ENCODE peak calls at places on chromosome 20, in ten cellular contexts. H is AG08396, U is GM04504, Z is ascending aorta, D is HEK293T, R is nephron progenitor cell, V is astrocyte, T is mesothelial cell of epicardium, P is HT-29, J is T-helper 2 cell. K is an unnamed sample.

GRCh38 chr20:47392721-47393073 is 36.2 kb upstream of the ZMYND8 start:
- DNase-seq in H (no peak), U (no peak), Z (no peak), D (no peak), R (no peak), V (no peak), T (no peak), P (no peak), J (no peak), K (no peak)

GRCh38 chr20:31652917-31653385 is 15.2 kb downstream of the COX4I2 start:
- DNase-seq in H (peak; percentile 48), U (peak; percentile 50), Z (no peak), D (no peak), R (no peak), V (peak; percentile 22), T (no peak), P (no peak), J (no peak), K (no peak)

GRCh38 chr20:63741676-63742380 is 2.3 kb downstream of the SLC2A4RG start:
- DNase-seq in H (peak; percentile 14), U (no peak), Z (peak; percentile 65), D (no peak), R (no peak), V (no peak), T (no peak), P (no peak), J (no peak), K (no peak)

GRCh38 chr20:20549699-20550098 is 162.7 kb downstream of the RALGAPA2 start:
- DNase-seq in H (peak; percentile 75), U (no peak), Z (no peak), D (no peak), R (no peak), V (peak; percentile 64), T (no peak), P (peak; percentile 83), J (no peak), K (no peak)

GRCh38 chr20:61448396-61448795 is 196.3 kb downstream of the CDH4 start:
- DNase-seq in H (no peak), U (no peak), Z (no peak), D (no peak), R (no peak), V (no peak), T (no peak), P (no peak), J (no peak), K (no peak)

GRCh38 chr20:10217517-10218410 is 866 bp upstream of the SNAP25 start:
- DNase-seq in H (peak; percentile 86), U (no peak), Z (peak; percentile 90), D (peak; percentile 22), R (peak; percentile 70), V (peak; percentile 98), T (peak; percentile 49), P (no peak), J (peak; percentile 48), K (no peak)

GRCh38 chr20:51237278-51237677 is 214.4 kb upstream of the KCNG1 start:
- DNase-seq in H (no peak), U (no peak), Z (no peak), D (no peak), R (no peak), V (no peak), T (no peak), P (no peak), J (no peak), K (no peak)

GRCh38 chr20:24046905-24047304 is 58.3 kb upstream of the GGTLC1 start:
- DNase-seq in H (no peak), U (no peak), Z (no peak), D (no peak), R (no peak), V (no peak), T (no peak), P (no peak), J (no peak), K (no peak)

GRCh38 chr20:528923-529594 is 14.5 kb downstream of the CSNK2A1 start:
- DNase-seq in H (peak; percentile 45), U (peak; percentile 35), Z (no peak), D (no peak), R (no peak), V (peak; percentile 80), T (no peak), P (no peak), J (no peak), K (no peak)

GRCh38 chr20:38043512-38044300 is 10.2 kb downstream of the RPRD1B start:
- DNase-seq in H (peak; percentile 39), U (peak; percentile 35), Z (no peak), D (no peak), R (no peak), V (peak; percentile 87), T (no peak), P (no peak), J (no peak), K (no peak)

GRCh38 chr20:60935971-60936370 is 316.1 kb upstream of the CDH4 start:
- DNase-seq in H (no peak), U (no peak), Z (no peak), D (no peak), R (no peak), V (no peak), T (no peak), P (peak; percentile 20), J (no peak), K (no peak)

GRCh38 chr20:57526067-57526884 is 1.3 kb upstream of the CTCFL start:
- DNase-seq in H (no peak), U (no peak), Z (no peak), D (peak; percentile 33), R (peak; percentile 44), V (no peak), T (no peak), P (peak; percentile 14), J (no peak), K (no peak)

GRCh38 chr20:15162061-15162740 is 824.8 kb upstream of the FLRT3 start:
- DNase-seq in H (no peak), U (no peak), Z (no peak), D (no peak), R (no peak), V (no peak), T (no peak), P (no peak), J (peak; percentile 8), K (no peak)

GRCh38 chr20:9040874-9041524 is 27.9 kb upstream of the PLCB4 start:
- DNase-seq in H (peak; percentile 17), U (no peak), Z (no peak), D (no peak), R (no peak), V (peak; percentile 64), T (no peak), P (no peak), J (no peak), K (no peak)

GRCh38 chr20:33030569-33030968 is 879 bp upstream of the BPIFB6 start:
- DNase-seq in H (no peak), U (no peak), Z (no peak), D (no peak), R (no peak), V (no peak), T (no peak), P (no peak), J (no peak), K (no peak)

GRCh38 chr20:59749293-59749680 is 144.9 kb downstream of the PHACTR3 start:
- DNase-seq in H (peak; percentile 85), U (peak; percentile 76), Z (no peak), D (no peak), R (no peak), V (peak; percentile 39), T (no peak), P (no peak), J (no peak), K (no peak)

GRCh38 chr20:20665933-20666332 is 46.5 kb downstream of the RALGAPA2 start:
- DNase-seq in H (no peak), U (no peak), Z (no peak), D (no peak), R (no peak), V (no peak), T (no peak), P (no peak), J (no peak), K (no peak)

GRCh38 chr20:20561841-20562240 is 150.6 kb downstream of the RALGAPA2 start:
- DNase-seq in H (no peak), U (no peak), Z (no peak), D (no peak), R (no peak), V (no peak), T (no peak), P (no peak), J (no peak), K (no peak)

GRCh38 chr20:25750765-25751696 is 54.4 kb upstream of the ZNF337 start:
- DNase-seq in H (peak; percentile 79), U (no peak), Z (no peak), D (peak; percentile 82), R (no peak), V (no peak), T (no peak), P (peak; percentile 77), J (peak; percentile 52), K (peak; percentile 46)

GRCh38 chr20:47929368-47930115 is 144.3 kb upstream of the SULF2 start:
- DNase-seq in H (no peak), U (peak; percentile 60), Z (peak; percentile 76), D (no peak), R (no peak), V (peak; percentile 84), T (no peak), P (peak; percentile 24), J (no peak), K (no peak)

GRCh38 chr20:57190536-57191265 is 75.7 kb downstream of the BMP7 start:
- DNase-seq in H (no peak), U (no peak), Z (no peak), D (no peak), R (no peak), V (peak; percentile 36), T (no peak), P (peak; percentile 15), J (no peak), K (no peak)

GRCh38 chr20:14817121-14817520 is 479.7 kb upstream of the FLRT3 start:
- DNase-seq in H (no peak), U (no peak), Z (no peak), D (no peak), R (no peak), V (no peak), T (no peak), P (no peak), J (no peak), K (no peak)

GRCh38 chr20:31476648-31477220 is 1.6 kb downstream of the REM1 start:
- DNase-seq in H (no peak), U (no peak), Z (no peak), D (no peak), R (no peak), V (no peak), T (no peak), P (no peak), J (no peak), K (no peak)

GRCh38 chr20:38889792-38890496 is 36.3 kb upstream of the FAM83D start:
- DNase-seq in H (no peak), U (no peak), Z (no peak), D (no peak), R (no peak), V (no peak), T (no peak), P (no peak), J (no peak), K (no peak)

GRCh38 chr20:39751557-39752137 is 789.5 kb downstream of the DHX35 start:
- DNase-seq in H (no peak), U (no peak), Z (no peak), D (no peak), R (no peak), V (no peak), T (no peak), P (no peak), J (no peak), K (no peak)

GRCh38 chr20:49230021-49230420 is 10.8 kb downstream of the DDX27 start:
- DNase-seq in H (no peak), U (no peak), Z (no peak), D (no peak), R (no peak), V (no peak), T (no peak), P (no peak), J (no peak), K (no peak)

GRCh38 chr20:4512891-4513550 is 208.7 kb upstream of the PRND start:
- DNase-seq in H (peak; percentile 68), U (peak; percentile 69), Z (no peak), D (no peak), R (no peak), V (peak; percentile 96), T (no peak), P (peak; percentile 71), J (no peak), K (no peak)

GRCh38 chr20:1415667-1416468 is 23.0 kb upstream of the FKBP1A start:
- DNase-seq in H (peak; percentile 84), U (peak; percentile 69), Z (no peak), D (no peak), R (no peak), V (peak; percentile 96), T (no peak), P (peak; percentile 91), J (no peak), K (no peak)

K was measured in natural killer cell.